ENCODE peak calls at places on chromosomes 3 and 15, in four cellular contexts. T is transverse colon, D is HepG2, V is stomach. Z is an unnamed sample.
A peak's percentile ranks its signal among the peaks of the same experiment; 100 is the strongest.

GRCh38 chr3:2765002-2765579 is 345.1 kb downstream of the IL5RA start:
- DNase-seq in T (no peak), D (peak; percentile 9), V (no peak), Z (no peak)

GRCh38 chr3:132160218-132160617 is 125.4 kb upstream of the CPNE4 start:
- DNase-seq in T (no peak), D (no peak), V (no peak), Z (no peak)

GRCh38 chr3:148951599-148952361 is 39.6 kb upstream of the GYG1 start:
- DNase-seq in T (no peak), D (no peak), V (no peak), Z (no peak)

GRCh38 chr3:73525591-73525990 is 99.2 kb downstream of the PDZRN3 start:
- DNase-seq in T (no peak), D (no peak), V (no peak), Z (no peak)

GRCh38 chr15:77836901-77837648 is 204.4 kb upstream of the LINGO1 start:
- DNase-seq in T (no peak), D (no peak), V (no peak), Z (peak; percentile 46)

GRCh38 chr3:67635257-67635656 is 19.2 kb downstream of the SUCLG2 start:
- DNase-seq in T (no peak), D (no peak), V (no peak), Z (no peak)

GRCh38 chr15:87777054-87777498 is 479.5 kb downstream of the NTRK3 start:
- DNase-seq in T (no peak), D (no peak), V (no peak), Z (no peak)

GRCh38 chr3:182479335-182479734 is 314.0 kb upstream of the ATP11B start:
- DNase-seq in T (no peak), D (no peak), V (no peak), Z (no peak)

GRCh38 chr3:131794766-131795381 is 239.9 kb downstream of the CPNE4 start:
- DNase-seq in T (no peak), D (peak; percentile 24), V (no peak), Z (no peak)

GRCh38 chr15:69236505-69236904 is 62.2 kb upstream of the PAQR5 start:
- DNase-seq in T (no peak), D (no peak), V (no peak), Z (no peak)

GRCh38 chr15:58475573-58476524 is 44.1 kb downstream of the LIPC start:
- DNase-seq in T (no peak), D (peak; percentile 94), V (no peak), Z (no peak)

GRCh38 chr3:6854184-6854583 is 6.7 kb upstream of the GRM7 start:
- DNase-seq in T (no peak), D (no peak), V (no peak), Z (no peak)

GRCh38 chr3:33921608-33922007 is 123.2 kb downstream of the PDCD6IP start:
- DNase-seq in T (no peak), D (no peak), V (no peak), Z (no peak)

GRCh38 chr3:23324745-23325144 is 121.6 kb downstream of the UBE2E2 start:
- DNase-seq in T (no peak), D (no peak), V (no peak), Z (no peak)

GRCh38 chr15:90872481-90873184 is 4.2 kb downstream of the FURIN start:
- DNase-seq in T (no peak), D (peak; percentile 56), V (no peak), Z (no peak)

GRCh38 chr3:185646382-185647133 is 60.5 kb downstream of the SENP2 start:
- DNase-seq in T (no peak), D (no peak), V (no peak), Z (no peak)

GRCh38 chr15:59993950-59994401 is 10.1 kb upstream of the FOXB1 start:
- DNase-seq in T (no peak), D (no peak), V (no peak), Z (no peak)

GRCh38 chr3:112111785-112112402 is 21.2 kb downstream of the GCSAM start:
- DNase-seq in T (peak; percentile 60), D (peak; percentile 33), V (peak; percentile 59), Z (no peak)

GRCh38 chr3:151443583-151443982 is 17.3 kb downstream of the IGSF10 start:
- DNase-seq in T (no peak), D (no peak), V (no peak), Z (no peak)

GRCh38 chr15:65626856-65627255 is 5.1 kb downstream of the SLC24A1 start:
- DNase-seq in T (no peak), D (no peak), V (no peak), Z (no peak)

GRCh38 chr3:133472242-133472641 is 72.4 kb downstream of the BFSP2 start:
- DNase-seq in T (peak; percentile 54), D (no peak), V (no peak), Z (no peak)

GRCh38 chr15:73753250-73754130 is at the start of gene INSYN1:
- DNase-seq in T (peak; percentile 16), D (no peak), V (peak; percentile 47), Z (no peak)

GRCh38 chr3:114078126-114078525 is 21.6 kb downstream of the QTRT2 start:
- DNase-seq in T (no peak), D (no peak), V (no peak), Z (no peak)

GRCh38 chr3:114083112-114083511 is 26.6 kb downstream of the QTRT2 start:
- DNase-seq in T (no peak), D (no peak), V (no peak), Z (no peak)

GRCh38 chr3:114080201-114080600 is 23.7 kb downstream of the QTRT2 start:
- DNase-seq in T (no peak), D (no peak), V (no peak), Z (no peak)

GRCh38 chr3:114079761-114080160 is 23.2 kb downstream of the QTRT2 start:
- DNase-seq in T (no peak), D (no peak), V (no peak), Z (no peak)

DNA sequence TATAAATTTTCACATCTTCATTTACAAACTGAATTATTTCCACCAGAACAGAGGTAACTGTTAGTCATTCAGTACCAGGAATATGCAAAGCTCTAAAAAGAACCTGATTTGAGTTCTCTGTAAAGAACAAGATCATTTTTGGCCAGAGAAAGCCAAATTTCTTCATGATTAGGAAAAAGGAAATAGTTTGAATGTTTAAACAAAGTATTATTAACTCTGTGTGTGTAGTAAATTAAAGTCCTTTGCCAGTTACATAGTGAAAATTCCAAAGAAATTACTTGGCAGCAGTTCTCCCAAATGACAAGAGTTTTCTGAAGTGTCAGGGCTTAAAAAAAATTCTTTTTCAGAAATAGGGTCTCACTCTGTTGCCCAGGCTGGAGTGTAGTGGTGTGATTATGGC is 24.5 kb downstream of the QTRT2 start:
- DNase-seq in T (no peak), D (no peak), V (no peak), Z (no peak)
- H3K36me3 ChIP-seq in T (peaks cover 31% of the 10 kb centered on the region), D (peaks cover 51% of the 10 kb centered on the region), V (peaks cover 100% of the 10 kb centered on the region), Z (peaks cover 81% of the 10 kb centered on the region)

GRCh38 chr3:115580566-115580965 is 42.7 kb upstream of the GAP43 start:
- DNase-seq in T (no peak), D (no peak), V (no peak), Z (no peak)
- TF ChIP-seq POLR2AphosphoS5 in T (no peak), D (no peak), V (no peak), Z (no peak)

GRCh38 chr15:75453703-75454470 is 2.4 kb upstream of the SIN3A start:
- DNase-seq in T (peak; percentile 98), D (peak; percentile 100), V (peak; percentile 98), Z (peak; percentile 99)
- TF ChIP-seq EP300 in T (no peak), D (no peak), V (no peak), Z (no peak)

GRCh38 chr3:141109761-141110160 is 58.6 kb downstream of the SPSB4 start:
- DNase-seq in T (no peak), D (no peak), V (no peak), Z (peak; percentile 56)
- H3K36me3 ChIP-seq in T (no peaks in the 10 kb centered on the region), D (no peaks in the 10 kb centered on the region), V (no peaks in the 10 kb centered on the region), Z (no peaks in the 10 kb centered on the region)

GRCh38 chr15:67520976-67521769 is at the start of gene C15orf61:
- DNase-seq in T (peak; percentile 93), D (peak; percentile 83), V (peak; percentile 91), Z (peak; percentile 91)
- TF ChIP-seq POLR2AphosphoS5 in T (peak; percentile 80), D (peak; percentile 59), V (peak; percentile 53), Z (no peak)

GRCh38 chr15:67105065-67105951 is 39.9 kb downstream of the SMAD3 start:
- DNase-seq in T (peak; percentile 58), D (peak; percentile 93), V (peak; percentile 57), Z (no peak)

GRCh38 chr15:67106764-67107013 is 41.3 kb downstream of the SMAD3 start:
- DNase-seq in T (no peak), D (no peak), V (no peak), Z (no peak)

GRCh38 chr15:67105991-67106763 is 40.8 kb downstream of the SMAD3 start:
- DNase-seq in T (no peak), D (no peak), V (no peak), Z (no peak)

GRCh38 chr15:67108122-67108871 is 42.9 kb downstream of the SMAD3 start:
- DNase-seq in T (no peak), D (peak; percentile 33), V (no peak), Z (no peak)

GRCh38 chr15:67107014-67107812 is 41.8 kb downstream of the SMAD3 start:
- DNase-seq in T (peak; percentile 77), D (peak; percentile 65), V (peak; percentile 82), Z (no peak)
- TF ChIP-seq EP300 in T (no peak), D (no peak), V (peak; percentile 24), Z (no peak)

DNA sequence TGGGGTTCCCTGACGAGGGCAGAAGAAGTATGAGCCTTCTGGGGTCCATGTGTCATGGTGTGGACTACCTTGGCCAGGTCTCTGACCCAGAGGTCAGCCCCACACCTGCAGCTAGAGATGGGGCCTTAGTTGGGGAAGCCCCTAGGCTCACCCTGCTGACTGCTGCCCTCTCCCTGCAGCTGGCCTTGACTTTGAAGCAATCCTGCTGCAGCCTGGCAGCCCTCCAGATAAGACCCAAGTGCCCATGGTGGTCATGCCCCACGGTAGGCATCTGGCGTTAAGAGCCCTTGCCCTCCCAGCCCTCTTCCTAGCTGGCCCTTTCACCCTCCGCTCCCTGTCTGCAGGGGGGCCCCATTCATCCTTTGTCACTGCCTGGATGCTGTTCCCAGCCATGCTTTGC is 7.4 kb downstream of the APEH start:
- DNase-seq in T (no peak), D (no peak), V (no peak), Z (no peak)
- H3K36me3 ChIP-seq in T (peaks cover 22% of the 10 kb centered on the region), D (peaks cover 73% of the 10 kb centered on the region), V (peaks cover 85% of the 10 kb centered on the region), Z (peaks cover 79% of the 10 kb centered on the region)

GRCh38 chr3:64218329-64218728 is 6.9 kb downstream of the PRICKLE2 start:
- DNase-seq in T (no peak), D (no peak), V (no peak), Z (no peak)

GRCh38 chr3:64218746-64219145 is 6.5 kb downstream of the PRICKLE2 start:
- DNase-seq in T (no peak), D (no peak), V (no peak), Z (no peak)

GRCh38 chr3:64215559-64215958 is 9.7 kb downstream of the PRICKLE2 start:
- DNase-seq in T (no peak), D (no peak), V (no peak), Z (no peak)

GRCh38 chr3:64215084-64215483 is 10.2 kb downstream of the PRICKLE2 start:
- DNase-seq in T (no peak), D (no peak), V (no peak), Z (no peak)

GRCh38 chr3:64216706-64217105 is 8.6 kb downstream of the PRICKLE2 start:
- DNase-seq in T (no peak), D (no peak), V (no peak), Z (no peak)
- TF ChIP-seq POLR2AphosphoS5 in T (no peak), D (no peak), V (no peak), Z (no peak)